ENCODE peak calls at places on chromosomes 16 and 17, in ten cellular contexts. D, Q, E, U, S, X, R, I, B and M are unnamed samples.

GRCh38 chr17:42247734-42248133 is 28.5 kb downstream of the STAT5B start:
- DNase-seq in R (peak), U (no peak), D (no peak), B (no peak), I (no peak), E (no peak), S (no peak), Q (no peak), X (no peak), M (no peak)

GRCh38 chr16:87335968-87336849 is 19.0 kb upstream of the C16orf95 start:
- DNase-seq in I (no peak), B (no peak), E (no peak), X (no peak), S (no peak), U (no peak), D (no peak), Q (no peak), R (no peak), M (no peak)

GRCh38 chr16:75380870-75381269 is 52.4 kb downstream of the CFDP1 start:
- DNase-seq in B (no peak), S (no peak), U (no peak), Q (no peak), X (no peak), R (no peak), I (no peak), D (no peak), E (no peak), M (no peak)

GRCh38 chr16:4306439-4307214 is 9.2 kb upstream of the GLIS2 start:
- DNase-seq in B (peak), U (no peak), S (no peak), X (peak), I (peak), D (no peak), E (no peak), R (no peak), Q (no peak), M (peak)

GRCh38 chr17:8016632-8017424 is 14.4 kb downstream of the GUCY2D start:
- DNase-seq in S (no peak), E (no peak), U (no peak), I (no peak), R (peak), X (peak), B (peak), D (no peak), Q (peak), M (no peak)

GRCh38 chr17:9916108-9916507 is 11.0 kb upstream of the RCVRN start:
- DNase-seq in X (no peak), D (no peak), S (no peak), U (no peak), E (no peak), B (no peak), R (no peak), Q (no peak), I (no peak), M (no peak)

GRCh38 chr17:71883845-71884244 is 237.0 kb upstream of the SOX9 start:
- DNase-seq in D (no peak), E (no peak), X (no peak), S (no peak), B (no peak), R (no peak), I (no peak), U (no peak), Q (no peak), M (no peak)

GRCh38 chr17:35256629-35257028 is 13.8 kb downstream of the SLFN5 start:
- DNase-seq in R (no peak), I (no peak), U (no peak), D (no peak), S (no peak), Q (no peak), X (no peak), B (no peak), E (no peak), M (no peak)

GRCh38 chr17:48540213-48540612 is 4.7 kb downstream of the HOXB2 start:
- DNase-seq in E (no peak), B (no peak), U (no peak), Q (no peak), I (no peak), X (no peak), D (no peak), S (no peak), R (no peak), M (no peak)

GRCh38 chr17:82685291-82685690 is 13.2 kb downstream of the RAB40B start:
- DNase-seq in R (no peak), X (no peak), E (no peak), S (no peak), B (no peak), D (no peak), Q (no peak), I (no peak), U (no peak), M (no peak)

GRCh38 chr17:13931111-13931526 is 138.2 kb upstream of the COX10 start:
- DNase-seq in X (no peak), I (no peak), E (no peak), D (no peak), B (no peak), S (no peak), Q (peak), R (no peak), U (no peak), M (no peak)

GRCh38 chr17:73308017-73308823 is 3.6 kb downstream of the CDC42EP4 start:
- DNase-seq in I (no peak), R (peak), U (no peak), Q (peak), D (no peak), X (no peak), E (no peak), B (no peak), S (no peak), M (no peak)

GRCh38 chr16:4328580-4329353 is 12.9 kb downstream of the GLIS2 start:
- DNase-seq in E (no peak), D (no peak), Q (no peak), B (no peak), I (no peak), R (no peak), S (no peak), X (no peak), U (no peak), M (no peak)

GRCh38 chr16:85056211-85056748 is 28.7 kb downstream of the KIAA0513 start:
- DNase-seq in R (no peak), B (no peak), D (no peak), S (no peak), U (no peak), X (no peak), Q (no peak), E (no peak), I (no peak), M (no peak)

GRCh38 chr16:71426069-71426879 is 15.6 kb downstream of the TLE7 start:
- DNase-seq in E (no peak), I (peak), Q (no peak), D (no peak), S (no peak), X (peak), B (no peak), U (no peak), R (peak), M (no peak)

GRCh38 chr16:15510992-15511391 is 76.6 kb downstream of the BMERB1 start:
- DNase-seq in U (no peak), D (no peak), S (no peak), X (no peak), E (no peak), R (no peak), I (no peak), B (no peak), Q (no peak), M (no peak)

GRCh38 chr16:22078656-22079055 is 13.7 kb upstream of the VWA3A start:
- DNase-seq in B (no peak), R (no peak), S (no peak), E (no peak), X (no peak), I (no peak), U (no peak), D (no peak), Q (no peak), M (no peak)

GRCh38 chr16:86521236-86522197 is 11.2 kb downstream of the FOXF1 start:
- DNase-seq in U (no peak), R (no peak), E (no peak), I (no peak), B (no peak), D (no peak), S (no peak), X (no peak), Q (no peak), M (no peak)

GRCh38 chr17:69547230-69547629 is 132.7 kb downstream of the MAP2K6 start:
- DNase-seq in Q (no peak), I (no peak), X (no peak), R (no peak), S (no peak), U (no peak), B (no peak), E (no peak), D (no peak), M (no peak)

GRCh38 chr16:17590711-17591654 is 120.2 kb upstream of the XYLT1 start:
- DNase-seq in I (peak), E (no peak), B (no peak), D (no peak), R (no peak), S (no peak), U (peak), X (no peak), Q (no peak), M (no peak)